ENCODE peak calls at places on chromosomes 4 and X, in nine cellular contexts. I is NT2/D1; R is A549; J is activated CD8-positive, alpha-beta T cell treated with anti-CD3 and anti-CD28 coated beads, Interleukin-2, amount 10 ng/mL, durations not matched to agents 7 days and 5 days; Z is GM23248; L is T-helper 9 cell; D is fibroblast of gingiva; C is stimulated activated CD8-positive, alpha-beta memory T cell treated with anti-CD3 and anti-CD28 coated beads, Interleukin-4, amount 100 ng/mL, for 1 hour; P is kidney glomerular epithelial cell. T is an unnamed sample.

GRCh38 chr4:40177591-40177990 is 19.2 kb upstream of the RHOH start:
- DNase-seq in I (no peak), R (no peak), J (no peak), Z (no peak), L (no peak), D (no peak), C (no peak), P (no peak), T (no peak)

GRCh38 chr4:71607780-71608673 is 175.9 kb downstream of the GC start:
- DNase-seq in I (no peak), R (peak; percentile 87), J (no peak), Z (peak; percentile 20), L (no peak), D (no peak), C (no peak), P (peak; percentile 84), T (no peak)

GRCh38 chrX:119573840-119574393 is 446 bp upstream of the UBE2A start:
- DNase-seq in I (no peak), R (peak; percentile 57), J (no peak), Z (peak; percentile 57), L (no peak), D (peak; percentile 60), C (no peak), P (no peak), T (no peak)

GRCh38 chrX:291411-291901 is 10.3 kb downstream of the PLCXD1 start:
- DNase-seq in I (no peak), R (no peak), J (no peak), Z (no peak), L (no peak), D (no peak), C (no peak), P (no peak), T (no peak)

GRCh38 chr4:164700471-164700870 is 53.5 kb upstream of the SMIM31 start:
- DNase-seq in I (peak; percentile 72), R (peak; percentile 41), J (peak; percentile 23), Z (no peak), L (no peak), D (no peak), C (no peak), P (no peak), T (no peak)

GRCh38 chr4:5827108-5828004 is 65.5 kb downstream of the CRMP1 start:
- DNase-seq in I (no peak), R (no peak), J (peak; percentile 22), Z (peak; percentile 78), L (no peak), D (peak; percentile 5), C (no peak), P (no peak), T (no peak)

GRCh38 chr4:173014113-173014558 is 154.5 kb upstream of the GALNT7 start:
- DNase-seq in I (peak; percentile 55), R (peak; percentile 70), J (no peak), Z (peak; percentile 78), L (no peak), D (no peak), C (no peak), P (peak; percentile 34), T (no peak)

GRCh38 chr4:137390141-137390540 is 142.2 kb downstream of the PCDH18 start:
- DNase-seq in I (no peak), R (no peak), J (no peak), Z (peak; percentile 45), L (no peak), D (peak; percentile 61), C (no peak), P (no peak), T (no peak)

GRCh38 chr4:149203256-149204001 is 612.2 kb downstream of the IQCM start:
- DNase-seq in I (no peak), R (no peak), J (no peak), Z (peak; percentile 57), L (no peak), D (peak; percentile 3), C (no peak), P (no peak), T (no peak)

GRCh38 chr4:40531636-40532023 is 98.0 kb downstream of the RBM47 start:
- DNase-seq in I (no peak), R (no peak), J (no peak), Z (no peak), L (no peak), D (no peak), C (no peak), P (no peak), T (no peak)

GRCh38 chr4:3492741-3493719 is 29.9 kb downstream of the DOK7 start:
- DNase-seq in I (no peak), R (no peak), J (no peak), Z (no peak), L (no peak), D (peak; percentile 5), C (no peak), P (no peak), T (no peak)

GRCh38 chrX:13092455-13092941 is 48.1 kb upstream of the FAM9C start:
- DNase-seq in I (no peak), R (no peak), J (peak; percentile 89), Z (no peak), L (peak; percentile 63), D (no peak), C (peak; percentile 62), P (no peak), T (no peak)

GRCh38 chrX:54785901-54786300 is 12.2 kb downstream of the ITIH6 start:
- DNase-seq in I (no peak), R (peak; percentile 21), J (peak; percentile 22), Z (peak; percentile 27), L (no peak), D (no peak), C (no peak), P (no peak), T (no peak)

GRCh38 chrX:68832101-68832416 is 3.2 kb downstream of the EFNB1 start:
- DNase-seq in I (no peak), R (no peak), J (no peak), Z (peak; percentile 88), L (no peak), D (peak; percentile 73), C (no peak), P (no peak), T (no peak)

GRCh38 chr4:89904524-89904923 is 9.9 kb downstream of the MMRN1 start:
- DNase-seq in I (no peak), R (no peak), J (no peak), Z (no peak), L (no peak), D (no peak), C (no peak), P (no peak), T (no peak)

GRCh38 chr4:31193516-31193915 is 473.3 kb downstream of the PCDH7 start:
- DNase-seq in I (no peak), R (no peak), J (no peak), Z (no peak), L (no peak), D (no peak), C (no peak), P (no peak), T (no peak)

GRCh38 chrX:39309018-39309620 is 507.9 kb downstream of the MID1IP1 start:
- DNase-seq in I (no peak), R (peak; percentile 1), J (no peak), Z (peak; percentile 31), L (peak; percentile 7), D (no peak), C (no peak), P (peak; percentile 29), T (no peak)